ENCODE peak calls at places on chromosomes 5 and 9, in five cellular contexts. One of them, this sample, is unnamed.

GRCh38 chr5:670396-671270 is 22.5 kb downstream of the TPPP start:
- DNase-seq in SJSA1: no peak
- DNase-seq in MM.1S: no peak
- DNase-seq in NT2/D1: no peak
- DNase-seq in mammary epithelial cell: no peak
- DNase-seq in this sample: no peak

GRCh38 chr9:93276973-93277372 is 93.0 kb downstream of the WNK2 start:
- DNase-seq in SJSA1: no peak
- DNase-seq in MM.1S: peak; percentile 20
- DNase-seq in NT2/D1: no peak
- DNase-seq in mammary epithelial cell: no peak
- DNase-seq in this sample: no peak

GRCh38 chr9:121268598-121269029 is 652 bp downstream of the GSN start:
- DNase-seq in SJSA1: peak; percentile 41
- DNase-seq in MM.1S: no peak
- DNase-seq in NT2/D1: no peak
- DNase-seq in mammary epithelial cell: peak; percentile 41
- DNase-seq in this sample: no peak

GRCh38 chr9:35951736-35952135 is 6.2 kb downstream of the OR2S2 start:
- DNase-seq in SJSA1: peak; percentile 34
- DNase-seq in MM.1S: no peak
- DNase-seq in NT2/D1: no peak
- DNase-seq in mammary epithelial cell: peak; percentile 20
- DNase-seq in this sample: no peak

GRCh38 chr5:142007237-142007544 is 5.6 kb downstream of the GNPDA1 start:
- DNase-seq in SJSA1: no peak
- DNase-seq in MM.1S: no peak
- DNase-seq in NT2/D1: no peak
- DNase-seq in mammary epithelial cell: no peak
- DNase-seq in this sample: no peak

GRCh38 chr9:75455444-75455921 is 367.2 kb downstream of the OSTF1 start:
- DNase-seq in SJSA1: peak; percentile 7
- DNase-seq in MM.1S: peak; percentile 65
- DNase-seq in NT2/D1: no peak
- DNase-seq in mammary epithelial cell: peak; percentile 7
- DNase-seq in this sample: no peak

GRCh38 chr5:22965960-22966359 is 112.8 kb upstream of the CDH12 start:
- DNase-seq in SJSA1: no peak
- DNase-seq in MM.1S: no peak
- DNase-seq in NT2/D1: no peak
- DNase-seq in mammary epithelial cell: no peak
- DNase-seq in this sample: no peak

GRCh38 chr9:72292184-72292787 is 72.7 kb downstream of the ZFAND5 start:
- DNase-seq in SJSA1: peak; percentile 18
- DNase-seq in MM.1S: peak; percentile 38
- DNase-seq in NT2/D1: no peak
- DNase-seq in mammary epithelial cell: peak; percentile 27
- DNase-seq in this sample: peak; percentile 29

GRCh38 chr9:109182940-109183798 is 16.1 kb upstream of the FRRS1L start:
- DNase-seq in SJSA1: peak; percentile 19
- DNase-seq in MM.1S: peak; percentile 41
- DNase-seq in NT2/D1: no peak
- DNase-seq in mammary epithelial cell: peak; percentile 60
- DNase-seq in this sample: no peak

GRCh38 chr5:126195410-126196100 is 227.7 kb upstream of the GRAMD2B start:
- DNase-seq in SJSA1: peak; percentile 72
- DNase-seq in MM.1S: no peak
- DNase-seq in NT2/D1: no peak
- DNase-seq in mammary epithelial cell: peak; percentile 3
- DNase-seq in this sample: no peak

GRCh38 chr9:129696803-129697110 is 31.3 kb downstream of the PRRX2 start:
- DNase-seq in SJSA1: no peak
- DNase-seq in MM.1S: no peak
- DNase-seq in NT2/D1: no peak
- DNase-seq in mammary epithelial cell: no peak
- DNase-seq in this sample: no peak

GRCh38 chr9:129694265-129694664 is 28.8 kb downstream of the PRRX2 start:
- DNase-seq in SJSA1: peak; percentile 64
- DNase-seq in MM.1S: no peak
- DNase-seq in NT2/D1: no peak
- DNase-seq in mammary epithelial cell: no peak
- DNase-seq in this sample: no peak

GRCh38 chr9:129695870-129696269 is 30.4 kb downstream of the PRRX2 start:
- DNase-seq in SJSA1: no peak
- DNase-seq in MM.1S: no peak
- DNase-seq in NT2/D1: no peak
- DNase-seq in mammary epithelial cell: no peak
- DNase-seq in this sample: no peak

GRCh38 chr9:129697956-129698757 is 32.7 kb downstream of the PRRX2 start:
- DNase-seq in SJSA1: peak; percentile 33
- DNase-seq in MM.1S: no peak
- DNase-seq in NT2/D1: no peak
- DNase-seq in mammary epithelial cell: no peak
- DNase-seq in this sample: no peak

GRCh38 chr9:129697111-129697955 is 31.9 kb downstream of the PRRX2 start:
- DNase-seq in SJSA1: peak; percentile 95
- DNase-seq in MM.1S: no peak
- DNase-seq in NT2/D1: no peak
- DNase-seq in mammary epithelial cell: no peak
- DNase-seq in this sample: no peak
- H3K4me3 ChIP-seq in SJSA1: peak overlapping the region; percentile 33
- H3K4me3 ChIP-seq in MM.1S: no peak overlapping the region
- H3K4me3 ChIP-seq in NT2/D1: peak overlapping the region; percentile 53
- H3K4me3 ChIP-seq in mammary epithelial cell: peak overlapping the region; percentile 42
- H3K4me3 ChIP-seq in this sample: no peak overlapping the region

GRCh38 chr9:117782931-117783788 is 79.0 kb downstream of the TLR4 start:
- DNase-seq in SJSA1: peak; percentile 69
- DNase-seq in MM.1S: peak; percentile 75
- DNase-seq in NT2/D1: peak; percentile 62
- DNase-seq in mammary epithelial cell: peak; percentile 71
- DNase-seq in this sample: peak; percentile 66
- H3K27me3 ChIP-seq in SJSA1: no peaks in the 10 kb centered on the region
- H3K27me3 ChIP-seq in MM.1S: no peaks in the 10 kb centered on the region
- H3K27me3 ChIP-seq in NT2/D1: no peaks in the 10 kb centered on the region
- H3K27me3 ChIP-seq in mammary epithelial cell: no peaks in the 10 kb centered on the region
- H3K27me3 ChIP-seq in this sample: no peaks in the 10 kb centered on the region

GRCh38 chr9:12141422-12141821 is 551.8 kb upstream of the TYRP1 start:
- DNase-seq in SJSA1: no peak
- DNase-seq in MM.1S: no peak
- DNase-seq in NT2/D1: peak; percentile 9
- DNase-seq in mammary epithelial cell: no peak
- DNase-seq in this sample: no peak
- H3K9me3 ChIP-seq in SJSA1: no peaks in the 10 kb centered on the region
- H3K9me3 ChIP-seq in MM.1S: no peaks in the 10 kb centered on the region
- H3K9me3 ChIP-seq in NT2/D1: peaks cover 37% of the 10 kb centered on the region
- H3K9me3 ChIP-seq in mammary epithelial cell: peaks cover 8% of the 10 kb centered on the region
- H3K9me3 ChIP-seq in this sample: no peaks in the 10 kb centered on the region

GRCh38 chr5:40494631-40495030 is 185.1 kb upstream of the PTGER4 start:
- DNase-seq in SJSA1: no peak
- DNase-seq in MM.1S: no peak
- DNase-seq in NT2/D1: no peak
- DNase-seq in mammary epithelial cell: no peak
- DNase-seq in this sample: no peak

GRCh38 chr5:40495172-40495699 is 184.5 kb upstream of the PTGER4 start:
- DNase-seq in SJSA1: peak; percentile 38
- DNase-seq in MM.1S: no peak
- DNase-seq in NT2/D1: no peak
- DNase-seq in mammary epithelial cell: no peak
- DNase-seq in this sample: no peak

GRCh38 chr5:40486437-40487270 is 193.1 kb upstream of the PTGER4 start:
- DNase-seq in SJSA1: no peak
- DNase-seq in MM.1S: peak; percentile 31
- DNase-seq in NT2/D1: no peak
- DNase-seq in mammary epithelial cell: peak; percentile 81
- DNase-seq in this sample: peak; percentile 83

GRCh38 chr5:40485021-40485998 is 194.4 kb upstream of the PTGER4 start:
- DNase-seq in SJSA1: no peak
- DNase-seq in MM.1S: no peak
- DNase-seq in NT2/D1: no peak
- DNase-seq in mammary epithelial cell: no peak
- DNase-seq in this sample: no peak

DNA sequence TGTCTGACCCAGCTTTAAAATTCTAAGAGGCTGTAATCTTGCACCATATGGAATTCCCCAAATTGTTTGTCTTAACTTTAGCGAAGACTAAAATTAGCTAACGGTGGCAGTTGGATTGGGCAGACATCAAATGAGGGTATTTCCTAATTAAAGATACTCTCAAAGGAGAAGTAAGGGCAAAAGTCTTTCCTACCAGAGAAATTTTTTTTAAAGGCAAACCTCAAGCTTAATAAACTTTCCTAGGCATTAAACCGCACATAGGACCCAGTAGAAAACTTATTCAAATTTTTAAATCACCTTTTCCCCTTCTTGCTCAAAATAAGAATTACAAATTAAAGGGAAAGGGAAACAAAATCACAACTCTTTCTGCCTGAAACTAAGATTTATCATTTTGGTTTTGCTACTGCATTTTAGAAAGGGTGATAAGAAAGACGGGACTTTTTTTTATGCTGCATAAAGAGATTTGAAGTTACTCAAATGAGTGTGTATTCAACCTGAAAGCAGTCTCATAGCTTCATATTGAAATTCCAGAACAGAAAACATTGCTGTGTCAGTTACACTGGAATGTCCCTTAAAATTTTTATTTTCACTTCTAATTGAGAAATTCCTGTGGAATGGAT is 189.1 kb upstream of the PTGER4 start:
- DNase-seq in SJSA1: peak; percentile 66
- DNase-seq in MM.1S: no peak
- DNase-seq in NT2/D1: no peak
- DNase-seq in mammary epithelial cell: no peak
- DNase-seq in this sample: no peak
- H3K4me3 ChIP-seq in SJSA1: no peak overlapping the region
- H3K4me3 ChIP-seq in MM.1S: no peak overlapping the region
- H3K4me3 ChIP-seq in NT2/D1: no peak overlapping the region
- H3K4me3 ChIP-seq in mammary epithelial cell: no peak overlapping the region
- H3K4me3 ChIP-seq in this sample: no peak overlapping the region

DNA sequence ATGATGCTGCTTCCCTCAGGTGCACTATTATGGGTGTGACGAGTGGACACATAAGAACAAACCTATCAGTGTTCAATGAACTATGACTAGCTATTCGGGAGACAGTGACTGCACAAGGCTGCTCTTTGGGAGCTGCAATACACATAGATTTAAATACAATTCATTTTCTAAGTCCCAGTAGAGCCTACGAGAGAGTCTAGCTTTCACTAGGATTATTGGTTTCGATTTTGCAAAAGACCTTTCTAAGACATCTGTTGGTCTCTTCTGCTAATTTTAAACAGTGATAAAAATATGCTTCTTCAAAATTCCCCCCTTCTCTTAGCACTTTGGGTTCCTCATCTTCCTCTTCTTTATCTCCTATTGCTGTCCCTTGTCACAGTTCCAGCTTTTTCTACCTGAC is 241.3 kb downstream of the MAN2A1 start:
- DNase-seq in SJSA1: no peak
- DNase-seq in MM.1S: peak; percentile 68
- DNase-seq in NT2/D1: no peak
- DNase-seq in mammary epithelial cell: no peak
- DNase-seq in this sample: no peak
- H3K27me3 ChIP-seq in SJSA1: no peaks in the 10 kb centered on the region
- H3K27me3 ChIP-seq in MM.1S: no peaks in the 10 kb centered on the region
- H3K27me3 ChIP-seq in NT2/D1: no peaks in the 10 kb centered on the region
- H3K27me3 ChIP-seq in mammary epithelial cell: no peaks in the 10 kb centered on the region
- H3K27me3 ChIP-seq in this sample: no peaks in the 10 kb centered on the region

GRCh38 chr5:2374703-2375102 is 376.8 kb downstream of the IRX2 start:
- DNase-seq in SJSA1: no peak
- DNase-seq in MM.1S: no peak
- DNase-seq in NT2/D1: no peak
- DNase-seq in mammary epithelial cell: no peak
- DNase-seq in this sample: no peak
- H3K9me3 ChIP-seq in SJSA1: peaks cover 36% of the 10 kb centered on the region
- H3K9me3 ChIP-seq in MM.1S: no peaks in the 10 kb centered on the region
- H3K9me3 ChIP-seq in NT2/D1: no peaks in the 10 kb centered on the region
- H3K9me3 ChIP-seq in mammary epithelial cell: peaks cover 41% of the 10 kb centered on the region
- H3K9me3 ChIP-seq in this sample: no peaks in the 10 kb centered on the region

This sample was measured in CD4-positive, alpha-beta memory T cell.